ENCODE peak calls at places on chromosomes 1 and 21, in four cellular contexts. T is AG08396, R is Daoy, Y is AG10803. L is an unnamed sample.

GRCh38 chr1:101185421-101185820 is 51.4 kb upstream of the S1PR1 start:
- DNase-seq in R (no peak), T (no peak), Y (no peak), L (peak)

GRCh38 chr1:153519242-153519641 is 16.5 kb downstream of the S100A6 start:
- DNase-seq in R (no peak), T (no peak), Y (no peak), L (no peak)

GRCh38 chr1:88272216-88272615 is 411.9 kb upstream of the PKN2 start:
- DNase-seq in Y (no peak), T (no peak), R (no peak), L (no peak)

GRCh38 chr1:200275816-200276453 is 133.9 kb downstream of the ZNF281 start:
- DNase-seq in Y (no peak), R (no peak), T (no peak), L (no peak)

GRCh38 chr21:44950351-44950750 is 10.5 kb downstream of the SLX9 start:
- DNase-seq in R (no peak), Y (no peak), T (no peak), L (no peak)

GRCh38 chr1:171590022-171590421 is 32.0 kb upstream of the MYOCOS start:
- DNase-seq in Y (no peak), T (peak), R (no peak), L (peak)

GRCh38 chr1:26373281-26373680 is 731 bp upstream of the ZNF683 start:
- DNase-seq in T (no peak), R (no peak), Y (no peak), L (no peak)

GRCh38 chr1:200342511-200343400 is 67.1 kb downstream of the ZNF281 start:
- DNase-seq in R (peak), T (no peak), Y (peak), L (no peak)

GRCh38 chr1:241630476-241630875 is 9.7 kb downstream of the CHML start:
- DNase-seq in Y (no peak), T (no peak), R (no peak), L (no peak)

GRCh38 chr1:108854226-108855019 is 2.5 kb downstream of the AKNAD1 start:
- DNase-seq in T (no peak), R (no peak), Y (peak), L (no peak)

GRCh38 chr1:188670837-188671236 is 1806.8 kb downstream of the BRINP3 start:
- DNase-seq in Y (no peak), R (peak), T (no peak), L (peak)

GRCh38 chr1:240491156-240491555 is 120.8 kb downstream of the GREM2 start:
- DNase-seq in R (peak), T (peak), Y (peak), L (peak)

GRCh38 chr1:67149179-67149770 is 14.5 kb upstream of the C1orf141 start:
- DNase-seq in T (peak), R (peak), Y (peak), L (peak)